ENCODE peak calls at places on chromosomes 16 and 17, in five cellular contexts. One of them, this sample, is unnamed.

GRCh38 chr16:27273670-27274522 is 5.3 kb upstream of the NSMCE1 start:
- DNase-seq in neuronal stem cell: no peak
- DNase-seq in H1: peak
- DNase-seq in mesenchymal stem cell: peak
- DNase-seq in H9: no peak
- DNase-seq in this sample: no peak

GRCh38 chr17:80724723-80725388 is 180.2 kb downstream of the RPTOR start:
- DNase-seq in neuronal stem cell: no peak
- DNase-seq in H1: no peak
- DNase-seq in mesenchymal stem cell: peak
- DNase-seq in H9: no peak
- DNase-seq in this sample: no peak

GRCh38 chr16:76386784-76387183 is 109.6 kb downstream of the CNTNAP4 start:
- DNase-seq in neuronal stem cell: no peak
- DNase-seq in H1: no peak
- DNase-seq in mesenchymal stem cell: peak
- DNase-seq in H9: no peak
- DNase-seq in this sample: no peak

GRCh38 chr17:40101367-40102210 is 1.2 kb upstream of the NR1D1 start:
- DNase-seq in neuronal stem cell: no peak
- DNase-seq in H1: no peak
- DNase-seq in mesenchymal stem cell: peak
- DNase-seq in H9: no peak
- DNase-seq in this sample: no peak

GRCh38 chr16:16774389-16774788 is 395.4 kb downstream of the NPIPA7 start:
- DNase-seq in neuronal stem cell: no peak
- DNase-seq in H1: no peak
- DNase-seq in mesenchymal stem cell: no peak
- DNase-seq in H9: no peak
- DNase-seq in this sample: no peak

GRCh38 chr17:72761893-72762622 is 330.4 kb downstream of the SLC39A11 start:
- DNase-seq in neuronal stem cell: no peak
- DNase-seq in H1: no peak
- DNase-seq in mesenchymal stem cell: no peak
- DNase-seq in H9: no peak
- DNase-seq in this sample: no peak

GRCh38 chr17:57649731-57650484 is 95.2 kb downstream of the CCDC182 start:
- DNase-seq in neuronal stem cell: no peak
- DNase-seq in H1: peak
- DNase-seq in mesenchymal stem cell: peak
- DNase-seq in H9: peak
- DNase-seq in this sample: peak

GRCh38 chr16:89314357-89314756 is 96.9 kb downstream of the ZNF778 start:
- DNase-seq in neuronal stem cell: no peak
- DNase-seq in H1: no peak
- DNase-seq in mesenchymal stem cell: no peak
- DNase-seq in H9: no peak
- DNase-seq in this sample: no peak

GRCh38 chr16:8848939-8849391 is 19.8 kb downstream of the CARHSP1 start:
- DNase-seq in neuronal stem cell: no peak
- DNase-seq in H1: no peak
- DNase-seq in mesenchymal stem cell: peak
- DNase-seq in H9: peak
- DNase-seq in this sample: no peak

GRCh38 chr17:75652934-75653549 is 13.9 kb downstream of the RECQL5 start:
- DNase-seq in neuronal stem cell: peak
- DNase-seq in H1: peak
- DNase-seq in mesenchymal stem cell: peak
- DNase-seq in H9: peak
- DNase-seq in this sample: no peak

GRCh38 chr17:16981928-16982327 is 10.0 kb upstream of the TNFRSF13B start:
- DNase-seq in neuronal stem cell: no peak
- DNase-seq in H1: peak
- DNase-seq in mesenchymal stem cell: no peak
- DNase-seq in H9: peak
- DNase-seq in this sample: no peak
- H2BK12ac ChIP-seq in neuronal stem cell: no peak
- H2BK12ac ChIP-seq in H1: no peak
- H2BK12ac ChIP-seq in mesenchymal stem cell: no peak
- H2BK12ac ChIP-seq in H9: no peak
- H2BK12ac ChIP-seq in this sample: peak

GRCh38 chr16:79790854-79791253 is 190.3 kb upstream of the MAF start:
- DNase-seq in neuronal stem cell: no peak
- DNase-seq in H1: no peak
- DNase-seq in mesenchymal stem cell: no peak
- DNase-seq in H9: no peak
- DNase-seq in this sample: no peak
- H2BK12ac ChIP-seq in neuronal stem cell: no peak
- H2BK12ac ChIP-seq in H1: no peak
- H2BK12ac ChIP-seq in mesenchymal stem cell: no peak
- H2BK12ac ChIP-seq in H9: no peak
- H2BK12ac ChIP-seq in this sample: no peak

DNA sequence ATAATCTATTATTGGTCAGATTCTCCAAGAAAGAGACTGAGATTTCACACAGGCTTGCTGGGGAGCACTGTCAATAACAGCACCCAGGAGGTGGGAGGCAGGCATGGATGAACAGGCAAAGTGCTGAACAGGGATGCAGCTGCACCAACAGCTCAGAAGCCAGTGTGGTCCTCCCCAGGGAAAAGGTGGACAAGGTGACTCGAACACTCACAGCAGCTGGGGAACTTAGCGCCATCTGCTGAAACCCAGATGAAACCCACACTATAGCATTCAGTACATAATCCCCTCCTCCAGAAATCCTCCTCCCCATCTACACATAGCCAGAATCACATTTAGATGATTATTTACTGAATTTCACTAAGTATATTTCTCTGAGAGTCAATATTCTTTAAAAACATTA is 255.2 kb upstream of the WSB1 start:
- DNase-seq in neuronal stem cell: no peak
- DNase-seq in H1: no peak
- DNase-seq in mesenchymal stem cell: no peak
- DNase-seq in H9: no peak
- DNase-seq in this sample: no peak
- H2BK12ac ChIP-seq in neuronal stem cell: no peak
- H2BK12ac ChIP-seq in H1: no peak
- H2BK12ac ChIP-seq in mesenchymal stem cell: no peak
- H2BK12ac ChIP-seq in H9: no peak
- H2BK12ac ChIP-seq in this sample: no peak

DNA sequence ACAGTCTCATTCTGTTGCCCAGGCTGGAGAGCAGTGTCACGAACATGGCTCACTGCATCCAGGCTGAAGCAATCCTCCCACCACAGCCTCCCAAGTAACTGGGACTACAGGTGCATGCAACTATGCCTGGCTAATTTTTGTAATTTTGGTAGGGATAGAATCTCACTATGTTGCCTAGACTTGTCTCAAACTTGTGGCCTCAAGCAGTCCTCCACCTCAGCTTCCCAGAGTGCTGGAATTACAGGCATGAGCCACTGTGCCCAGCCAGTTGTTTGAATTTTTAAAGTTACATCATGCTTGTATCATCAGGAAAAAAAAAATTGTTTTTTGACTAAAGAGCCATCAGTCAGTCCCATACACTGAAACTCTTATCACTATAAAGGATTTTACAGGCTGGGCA is 17.1 kb upstream of the VPS4A start:
- DNase-seq in neuronal stem cell: no peak
- DNase-seq in H1: no peak
- DNase-seq in mesenchymal stem cell: no peak
- DNase-seq in H9: no peak
- DNase-seq in this sample: peak
- H2BK12ac ChIP-seq in neuronal stem cell: no peak
- H2BK12ac ChIP-seq in H1: no peak
- H2BK12ac ChIP-seq in mesenchymal stem cell: no peak
- H2BK12ac ChIP-seq in H9: no peak
- H2BK12ac ChIP-seq in this sample: no peak

DNA sequence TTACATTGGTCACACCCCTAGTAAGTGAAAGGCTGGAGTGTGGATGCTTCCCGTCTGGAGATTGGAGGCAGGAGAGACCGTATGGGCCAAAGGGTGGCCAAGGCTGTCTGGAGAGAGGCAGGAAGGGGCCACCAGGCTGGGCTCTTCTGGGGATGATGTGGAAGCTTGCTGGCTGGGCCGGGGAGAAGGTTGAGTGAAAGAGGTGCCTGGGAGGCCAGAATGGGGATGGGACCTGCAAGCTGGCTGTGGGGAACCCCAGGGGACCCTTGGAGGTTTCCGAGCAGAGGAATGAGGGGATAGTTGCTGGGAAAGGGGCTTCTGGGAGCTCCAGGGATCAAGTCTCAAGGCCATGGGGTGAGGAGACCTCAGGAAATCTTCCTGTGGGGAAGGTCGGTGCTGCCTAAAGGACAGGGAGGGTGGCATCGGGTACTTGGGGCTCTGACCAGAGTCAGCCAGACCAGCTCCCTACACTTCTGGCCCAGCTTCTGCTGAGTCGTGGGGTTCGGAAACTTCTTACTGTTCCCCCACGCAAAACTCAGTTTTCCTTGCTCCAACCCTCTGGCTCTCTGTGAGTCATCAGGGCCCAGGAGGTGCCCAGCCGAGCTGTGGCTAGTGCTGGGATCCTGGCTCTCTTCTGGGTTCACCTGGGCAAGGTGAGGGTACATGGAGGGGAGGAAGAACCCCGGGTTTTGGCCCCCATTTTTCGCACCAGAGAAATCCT is 3.1 kb downstream of the MRC2 start:
- DNase-seq in neuronal stem cell: no peak
- DNase-seq in H1: no peak
- DNase-seq in mesenchymal stem cell: peak
- DNase-seq in H9: no peak
- DNase-seq in this sample: no peak
- H2BK12ac ChIP-seq in neuronal stem cell: no peak
- H2BK12ac ChIP-seq in H1: no peak
- H2BK12ac ChIP-seq in mesenchymal stem cell: peak
- H2BK12ac ChIP-seq in H9: no peak
- H2BK12ac ChIP-seq in this sample: no peak

DNA sequence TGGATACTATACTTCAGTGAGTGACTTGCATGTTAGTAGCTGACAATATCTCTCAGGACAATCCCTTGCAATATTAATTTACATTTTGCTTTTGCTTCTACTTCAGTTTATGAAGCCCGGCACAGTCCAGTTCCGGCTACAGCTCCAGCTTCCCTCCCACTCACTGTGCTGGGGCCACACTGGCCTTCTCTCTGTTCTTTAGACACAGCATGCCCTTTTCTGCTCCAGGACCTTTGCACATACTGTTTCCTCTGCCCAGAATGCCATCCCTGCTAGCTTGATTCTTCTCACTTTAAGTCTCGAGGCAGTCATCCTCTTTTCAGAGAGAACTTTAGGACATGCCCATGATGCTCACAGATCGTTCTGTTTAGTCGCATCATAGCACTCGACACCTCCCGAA is 25.5 kb upstream of the LRRC75A start:
- DNase-seq in neuronal stem cell: no peak
- DNase-seq in H1: no peak
- DNase-seq in mesenchymal stem cell: no peak
- DNase-seq in H9: no peak
- DNase-seq in this sample: no peak
- H2BK12ac ChIP-seq in neuronal stem cell: no peak
- H2BK12ac ChIP-seq in H1: no peak
- H2BK12ac ChIP-seq in mesenchymal stem cell: peak
- H2BK12ac ChIP-seq in H9: no peak
- H2BK12ac ChIP-seq in this sample: no peak

GRCh38 chr16:47949276-47949675 is 206.5 kb downstream of the ABCC12 start:
- DNase-seq in neuronal stem cell: no peak
- DNase-seq in H1: no peak
- DNase-seq in mesenchymal stem cell: no peak
- DNase-seq in H9: no peak
- DNase-seq in this sample: no peak

GRCh38 chr16:47946077-47946476 is 209.7 kb downstream of the ABCC12 start:
- DNase-seq in neuronal stem cell: no peak
- DNase-seq in H1: no peak
- DNase-seq in mesenchymal stem cell: no peak
- DNase-seq in H9: no peak
- DNase-seq in this sample: no peak

GRCh38 chr16:47944589-47944988 is 211.2 kb downstream of the ABCC12 start:
- DNase-seq in neuronal stem cell: no peak
- DNase-seq in H1: no peak
- DNase-seq in mesenchymal stem cell: no peak
- DNase-seq in H9: no peak
- DNase-seq in this sample: no peak

GRCh38 chr16:47943235-47943634 is 212.6 kb downstream of the ABCC12 start:
- DNase-seq in neuronal stem cell: no peak
- DNase-seq in H1: no peak
- DNase-seq in mesenchymal stem cell: no peak
- DNase-seq in H9: no peak
- DNase-seq in this sample: no peak

GRCh38 chr16:47947741-47948140 is 208.1 kb downstream of the ABCC12 start:
- DNase-seq in neuronal stem cell: no peak
- DNase-seq in H1: no peak
- DNase-seq in mesenchymal stem cell: no peak
- DNase-seq in H9: no peak
- DNase-seq in this sample: no peak
- H2BK12ac ChIP-seq in neuronal stem cell: no peak
- H2BK12ac ChIP-seq in H1: no peak
- H2BK12ac ChIP-seq in mesenchymal stem cell: no peak
- H2BK12ac ChIP-seq in H9: no peak
- H2BK12ac ChIP-seq in this sample: no peak

DNA sequence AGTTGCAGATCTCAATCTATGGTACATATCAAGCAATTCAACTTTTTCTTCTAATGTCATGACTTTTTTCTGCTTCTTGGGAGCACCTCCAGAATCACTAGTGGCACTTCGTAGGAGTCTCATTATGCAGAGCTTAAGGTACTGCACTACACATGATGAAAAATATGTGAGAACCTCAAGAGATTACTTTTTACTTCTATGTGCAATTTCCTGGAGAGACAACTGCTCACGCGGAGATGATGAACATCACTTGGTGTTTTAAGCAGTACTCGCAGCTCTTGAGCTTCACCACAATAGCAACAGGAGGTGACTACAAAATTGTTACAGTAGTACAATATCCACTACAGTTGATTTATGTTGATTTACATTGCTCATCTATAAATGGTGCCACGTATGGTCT is 79.7 kb downstream of the MRTFB start:
- DNase-seq in neuronal stem cell: no peak
- DNase-seq in H1: no peak
- DNase-seq in mesenchymal stem cell: peak
- DNase-seq in H9: no peak
- DNase-seq in this sample: no peak
- H2BK12ac ChIP-seq in neuronal stem cell: no peak
- H2BK12ac ChIP-seq in H1: no peak
- H2BK12ac ChIP-seq in mesenchymal stem cell: no peak
- H2BK12ac ChIP-seq in H9: no peak
- H2BK12ac ChIP-seq in this sample: no peak

GRCh38 chr17:1006054-1006453 is 9.1 kb downstream of the TIMM22 start:
- DNase-seq in neuronal stem cell: no peak
- DNase-seq in H1: no peak
- DNase-seq in mesenchymal stem cell: no peak
- DNase-seq in H9: no peak
- DNase-seq in this sample: no peak
- H2BK12ac ChIP-seq in neuronal stem cell: no peak
- H2BK12ac ChIP-seq in H1: no peak
- H2BK12ac ChIP-seq in mesenchymal stem cell: no peak
- H2BK12ac ChIP-seq in H9: no peak
- H2BK12ac ChIP-seq in this sample: no peak

This sample was measured in trophoblast cell.